ENCODE peak calls at places on chromosomes 12 and 14, in four cellular contexts. One of them, this sample, is unnamed.

GRCh38 chr12:104471336-104471735 is 14.6 kb downstream of the CHST11 start:
- DNase-seq in glutamatergic neuron: no peak
- DNase-seq in stimulated activated naive CD4-positive, alpha-beta T cell: no peak
- DNase-seq in NCI-H524: no peak
- DNase-seq in this sample: no peak

GRCh38 chr14:68307769-68308168 is 485.1 kb downstream of the ZFP36L1 start:
- DNase-seq in glutamatergic neuron: no peak
- DNase-seq in stimulated activated naive CD4-positive, alpha-beta T cell: no peak
- DNase-seq in NCI-H524: no peak
- DNase-seq in this sample: no peak

GRCh38 chr12:125983094-125983783 is 918.0 kb downstream of the AACS start:
- DNase-seq in glutamatergic neuron: peak; percentile 74
- DNase-seq in stimulated activated naive CD4-positive, alpha-beta T cell: no peak
- DNase-seq in NCI-H524: peak; percentile 53
- DNase-seq in this sample: no peak

GRCh38 chr14:26204954-26205479 is 392.8 kb downstream of the NOVA1 start:
- DNase-seq in glutamatergic neuron: peak; percentile 79
- DNase-seq in stimulated activated naive CD4-positive, alpha-beta T cell: no peak
- DNase-seq in NCI-H524: peak; percentile 94
- DNase-seq in this sample: no peak

GRCh38 chr14:50786821-50787464 is 44.0 kb downstream of the NIN start:
- DNase-seq in glutamatergic neuron: no peak
- DNase-seq in stimulated activated naive CD4-positive, alpha-beta T cell: no peak
- DNase-seq in NCI-H524: no peak
- DNase-seq in this sample: no peak

GRCh38 chr12:29396774-29397173 is 15.8 kb upstream of the ERGIC2 start:
- DNase-seq in glutamatergic neuron: no peak
- DNase-seq in stimulated activated naive CD4-positive, alpha-beta T cell: no peak
- DNase-seq in NCI-H524: no peak
- DNase-seq in this sample: no peak

GRCh38 chr12:69495071-69495470 is 24.9 kb downstream of the FRS2 start:
- DNase-seq in glutamatergic neuron: no peak
- DNase-seq in stimulated activated naive CD4-positive, alpha-beta T cell: no peak
- DNase-seq in NCI-H524: no peak
- DNase-seq in this sample: no peak

GRCh38 chr12:17370621-17371020 is 719.4 kb downstream of the RERGL start:
- DNase-seq in glutamatergic neuron: no peak
- DNase-seq in stimulated activated naive CD4-positive, alpha-beta T cell: no peak
- DNase-seq in NCI-H524: no peak
- DNase-seq in this sample: no peak

GRCh38 chr12:132764231-132764630 is 2.6 kb upstream of the ANKLE2 start:
- DNase-seq in glutamatergic neuron: no peak
- DNase-seq in stimulated activated naive CD4-positive, alpha-beta T cell: no peak
- DNase-seq in NCI-H524: no peak
- DNase-seq in this sample: no peak

GRCh38 chr12:109797905-109798669 is 35.1 kb downstream of the TRPV4 start:
- DNase-seq in glutamatergic neuron: no peak
- DNase-seq in stimulated activated naive CD4-positive, alpha-beta T cell: no peak
- DNase-seq in NCI-H524: peak; percentile 45
- DNase-seq in this sample: no peak

GRCh38 chr12:132277374-132277801 is 52.0 kb downstream of the GALNT9 start:
- DNase-seq in glutamatergic neuron: no peak
- DNase-seq in stimulated activated naive CD4-positive, alpha-beta T cell: no peak
- DNase-seq in NCI-H524: no peak
- DNase-seq in this sample: no peak

GRCh38 chr12:65561798-65562382 is 262.4 kb upstream of the HMGA2 start:
- DNase-seq in glutamatergic neuron: no peak
- DNase-seq in stimulated activated naive CD4-positive, alpha-beta T cell: no peak
- DNase-seq in NCI-H524: no peak
- DNase-seq in this sample: no peak

GRCh38 chr12:110684322-110684836 is 4.5 kb downstream of the HVCN1 start:
- DNase-seq in glutamatergic neuron: no peak
- DNase-seq in stimulated activated naive CD4-positive, alpha-beta T cell: no peak
- DNase-seq in NCI-H524: no peak
- DNase-seq in this sample: peak; percentile 32

GRCh38 chr12:25839470-25839869 is 119.0 kb upstream of the RASSF8 start:
- DNase-seq in glutamatergic neuron: no peak
- DNase-seq in stimulated activated naive CD4-positive, alpha-beta T cell: no peak
- DNase-seq in NCI-H524: no peak
- DNase-seq in this sample: no peak

GRCh38 chr14:60933920-60934655 is 46.8 kb downstream of the TRMT5 start:
- DNase-seq in glutamatergic neuron: no peak
- DNase-seq in stimulated activated naive CD4-positive, alpha-beta T cell: no peak
- DNase-seq in NCI-H524: no peak
- DNase-seq in this sample: no peak

GRCh38 chr12:550473-551260 is 90.9 kb downstream of the B4GALNT3 start:
- DNase-seq in glutamatergic neuron: no peak
- DNase-seq in stimulated activated naive CD4-positive, alpha-beta T cell: no peak
- DNase-seq in NCI-H524: no peak
- DNase-seq in this sample: no peak

GRCh38 chr12:57610553-57611115 is 601 bp upstream of the ARHGEF25 start:
- DNase-seq in glutamatergic neuron: peak; percentile 41
- DNase-seq in stimulated activated naive CD4-positive, alpha-beta T cell: no peak
- DNase-seq in NCI-H524: peak; percentile 63
- DNase-seq in this sample: no peak

GRCh38 chr12:43104524-43104923 is 447.5 kb downstream of the ADAMTS20 start:
- DNase-seq in glutamatergic neuron: no peak
- DNase-seq in stimulated activated naive CD4-positive, alpha-beta T cell: no peak
- DNase-seq in NCI-H524: no peak
- DNase-seq in this sample: no peak

GRCh38 chr14:91292476-91292875 is 48.0 kb upstream of the GPR68 start:
- DNase-seq in glutamatergic neuron: no peak
- DNase-seq in stimulated activated naive CD4-positive, alpha-beta T cell: no peak
- DNase-seq in NCI-H524: no peak
- DNase-seq in this sample: no peak

GRCh38 chr14:64253672-64254071 is 40.5 kb downstream of the ESR2 start:
- DNase-seq in glutamatergic neuron: no peak
- DNase-seq in stimulated activated naive CD4-positive, alpha-beta T cell: no peak
- DNase-seq in NCI-H524: no peak
- DNase-seq in this sample: no peak

GRCh38 chr14:102221026-102221425 is 81.3 kb downstream of the WDR20 start:
- DNase-seq in glutamatergic neuron: no peak
- DNase-seq in stimulated activated naive CD4-positive, alpha-beta T cell: no peak
- DNase-seq in NCI-H524: no peak
- DNase-seq in this sample: no peak

GRCh38 chr14:75068294-75069020 is 984 bp upstream of the ZC2HC1C start:
- DNase-seq in glutamatergic neuron: no peak
- DNase-seq in stimulated activated naive CD4-positive, alpha-beta T cell: no peak
- DNase-seq in NCI-H524: peak; percentile 36
- DNase-seq in this sample: no peak

GRCh38 chr14:50452979-50453705 is 56.5 kb upstream of the CDKL1 start:
- DNase-seq in glutamatergic neuron: no peak
- DNase-seq in stimulated activated naive CD4-positive, alpha-beta T cell: no peak
- DNase-seq in NCI-H524: no peak
- DNase-seq in this sample: no peak

GRCh38 chr12:122202017-122202416 is 1.5 kb upstream of the B3GNT4 start:
- DNase-seq in glutamatergic neuron: no peak
- DNase-seq in stimulated activated naive CD4-positive, alpha-beta T cell: no peak
- DNase-seq in NCI-H524: peak; percentile 88
- DNase-seq in this sample: no peak

GRCh38 chr12:117966511-117966910 is 2.3 kb downstream of the KSR2 start:
- DNase-seq in glutamatergic neuron: no peak
- DNase-seq in stimulated activated naive CD4-positive, alpha-beta T cell: no peak
- DNase-seq in NCI-H524: no peak
- DNase-seq in this sample: no peak

GRCh38 chr14:55180434-55180833 is 11.0 kb downstream of the DLGAP5 start:
- DNase-seq in glutamatergic neuron: no peak
- DNase-seq in stimulated activated naive CD4-positive, alpha-beta T cell: no peak
- DNase-seq in NCI-H524: no peak
- DNase-seq in this sample: no peak

GRCh38 chr12:47236109-47236714 is 156.5 kb upstream of the AMIGO2 start:
- DNase-seq in glutamatergic neuron: no peak
- DNase-seq in stimulated activated naive CD4-positive, alpha-beta T cell: no peak
- DNase-seq in NCI-H524: no peak
- DNase-seq in this sample: no peak

GRCh38 chr14:104297721-104298401 is 159.5 kb downstream of the KIF26A start:
- DNase-seq in glutamatergic neuron: peak; percentile 7
- DNase-seq in stimulated activated naive CD4-positive, alpha-beta T cell: no peak
- DNase-seq in NCI-H524: no peak
- DNase-seq in this sample: no peak

GRCh38 chr14:31022386-31022785 is 3.1 kb upstream of the AP4S1 start:
- DNase-seq in glutamatergic neuron: no peak
- DNase-seq in stimulated activated naive CD4-positive, alpha-beta T cell: no peak
- DNase-seq in NCI-H524: no peak
- DNase-seq in this sample: no peak

GRCh38 chr12:6340745-6341438 is 984 bp downstream of the TNFRSF1A start:
- DNase-seq in glutamatergic neuron: no peak
- DNase-seq in stimulated activated naive CD4-positive, alpha-beta T cell: no peak
- DNase-seq in NCI-H524: no peak
- DNase-seq in this sample: no peak

GRCh38 chr12:53623526-53623925 is 2.7 kb downstream of the ATF7 start:
- DNase-seq in glutamatergic neuron: no peak
- DNase-seq in stimulated activated naive CD4-positive, alpha-beta T cell: no peak
- DNase-seq in NCI-H524: no peak
- DNase-seq in this sample: no peak

GRCh38 chr14:72745991-72746980 is 147.6 kb downstream of the DPF3 start:
- DNase-seq in glutamatergic neuron: no peak
- DNase-seq in stimulated activated naive CD4-positive, alpha-beta T cell: no peak
- DNase-seq in NCI-H524: peak; percentile 100
- DNase-seq in this sample: peak; percentile 87

GRCh38 chr12:107264667-107265066 is 171.3 kb upstream of the CRY1 start:
- DNase-seq in glutamatergic neuron: no peak
- DNase-seq in stimulated activated naive CD4-positive, alpha-beta T cell: no peak
- DNase-seq in NCI-H524: no peak
- DNase-seq in this sample: no peak

GRCh38 chr12:24960222-24960855 is 11.4 kb upstream of the BCAT1 start:
- DNase-seq in glutamatergic neuron: peak; percentile 70
- DNase-seq in stimulated activated naive CD4-positive, alpha-beta T cell: no peak
- DNase-seq in NCI-H524: peak; percentile 59
- DNase-seq in this sample: no peak

GRCh38 chr14:75295061-75295461 is 16.4 kb downstream of the FOS start:
- DNase-seq in glutamatergic neuron: no peak
- DNase-seq in stimulated activated naive CD4-positive, alpha-beta T cell: no peak
- DNase-seq in NCI-H524: peak; percentile 49
- DNase-seq in this sample: no peak

This sample was measured in DMS 273 treated with DMSO at 0.1 percent for 48 hours.